ENCODE peak calls at places on chromosomes 13 and 19, in six cellular contexts. Z is fibroblast of pulmonary artery, V is cardiac fibroblast, J is left ventricle myocardium inferior, S is breast epithelium, T is omental fat pad. D is an unnamed sample.

GRCh38 chr13:28199089-28199488 is 60.7 kb downstream of the PAN3 start:
- DNase-seq in Z (no peak), V (no peak), J (no peak), S (no peak), T (no peak), D (no peak)

GRCh38 chr19:43779820-43780219 is 953 bp downstream of the KCNN4 start:
- DNase-seq in Z (no peak), V (no peak), J (no peak), S (no peak), T (no peak), D (no peak)

GRCh38 chr13:104592127-104592526 is 1525.9 kb upstream of the SLC10A2 start:
- DNase-seq in Z (peak), V (peak), J (no peak), S (no peak), T (no peak), D (no peak)

GRCh38 chr13:36998624-36999041 is 507 bp downstream of the ALG5 start:
- DNase-seq in Z (no peak), V (peak), J (peak), S (no peak), T (no peak), D (no peak)

GRCh38 chr19:30669329-30670010 is 297.3 kb downstream of the ZNF536 start:
- DNase-seq in Z (peak), V (peak), J (peak), S (peak), T (peak), D (no peak)

GRCh38 chr19:15516363-15516762 is 8.0 kb downstream of the CYP4F22 start:
- DNase-seq in Z (no peak), V (no peak), J (no peak), S (no peak), T (no peak), D (no peak)

GRCh38 chr13:83765796-83766195 is 116.5 kb downstream of the SLITRK1 start:
- DNase-seq in Z (no peak), V (no peak), J (no peak), S (no peak), T (no peak), D (no peak)

GRCh38 chr19:49716154-49716553 is 25.2 kb downstream of the CPT1C start:
- DNase-seq in Z (no peak), V (no peak), J (no peak), S (no peak), T (no peak), D (no peak)

GRCh38 chr19:28312269-28312668 is 900.7 kb downstream of the UQCRFS1 start:
- DNase-seq in Z (no peak), V (no peak), J (no peak), S (no peak), T (no peak), D (no peak)

GRCh38 chr13:51961493-51962403 is 49.5 kb downstream of the ATP7B start:
- DNase-seq in Z (no peak), V (no peak), J (no peak), S (no peak), T (no peak), D (no peak)

GRCh38 chr13:110268061-110268460 is 38.9 kb downstream of the COL4A1 start:
- DNase-seq in Z (no peak), V (no peak), J (no peak), S (no peak), T (no peak), D (no peak)

GRCh38 chr13:109868583-109869311 is 82.4 kb upstream of the IRS2 start:
- DNase-seq in Z (peak), V (peak), J (no peak), S (no peak), T (no peak), D (no peak)

GRCh38 chr19:16943942-16944625 is 55.3 kb downstream of the F2RL3 start:
- DNase-seq in Z (no peak), V (no peak), J (no peak), S (no peak), T (no peak), D (no peak)

GRCh38 chr13:30985637-30986205 is 53.3 kb downstream of the TEX26 start:
- DNase-seq in Z (peak), V (peak), J (no peak), S (no peak), T (no peak), D (no peak)

GRCh38 chr13:42151781-42152180 is 103.3 kb downstream of the DGKH start:
- DNase-seq in Z (no peak), V (peak), J (no peak), S (no peak), T (no peak), D (no peak)

GRCh38 chr13:47545206-47545605 is 455.9 kb downstream of the SUCLA2 start:
- DNase-seq in Z (no peak), V (no peak), J (no peak), S (no peak), T (no peak), D (no peak)
- TF ChIP-seq CTCF in Z (no peak), V (no peak), J (no peak), S (no peak), T (no peak), D (no peak)

DNA sequence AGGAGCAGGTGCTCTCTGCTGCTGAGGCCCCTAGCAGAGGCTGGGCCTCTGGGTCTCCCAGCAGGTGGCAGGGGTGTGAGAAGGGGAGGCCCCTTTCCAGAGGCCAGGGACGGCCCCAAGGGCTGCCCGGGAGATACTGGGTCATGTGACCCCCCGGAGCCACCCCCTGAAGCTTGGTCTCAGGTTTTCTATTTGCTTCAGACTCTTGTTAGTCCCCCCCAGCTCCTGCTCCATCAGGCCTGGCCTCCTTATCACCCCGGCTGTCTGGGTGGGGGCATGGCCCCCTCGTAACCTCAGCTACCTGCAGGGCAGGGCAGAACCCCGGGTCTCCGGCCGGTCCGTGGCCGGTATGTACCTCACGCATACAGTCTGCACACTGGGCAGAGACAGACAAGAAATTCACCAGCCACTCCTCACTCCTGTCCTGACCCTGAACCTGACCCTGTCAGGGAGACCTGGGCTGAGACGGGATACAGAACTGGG is 13.2 kb upstream of the TCF3 start:
- DNase-seq in Z (no peak), V (no peak), J (no peak), S (no peak), T (no peak), D (no peak)
- TF ChIP-seq CTCF in Z (no peak), V (no peak), J (no peak), S (no peak), T (no peak), D (no peak)

DNA sequence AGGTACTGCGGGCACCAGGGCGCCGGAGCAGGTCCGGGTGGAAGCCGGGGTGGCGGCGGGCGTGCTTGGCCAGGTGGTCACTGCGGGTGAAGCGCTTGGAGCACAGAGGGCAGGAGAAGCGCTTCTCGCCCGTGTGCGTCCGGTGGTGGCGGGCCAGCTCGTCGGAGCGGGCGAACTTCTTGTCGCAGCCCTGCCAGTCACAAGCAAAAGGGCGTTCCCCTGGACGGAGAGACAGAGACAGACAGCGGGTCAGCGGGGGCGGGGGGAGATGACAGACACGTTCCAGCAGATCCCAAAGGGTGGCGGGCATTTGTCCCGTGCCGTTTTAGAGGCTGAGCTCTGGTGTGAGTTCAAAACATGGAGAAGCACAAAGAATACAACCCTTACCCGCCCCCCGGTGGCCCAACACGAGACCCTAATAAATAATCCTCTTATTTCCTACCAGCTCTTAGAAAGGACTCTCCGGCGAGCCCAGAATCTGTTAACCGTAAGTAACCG is 6.3 kb upstream of the REXO1 start:
- DNase-seq in Z (no peak), V (no peak), J (peak), S (no peak), T (no peak), D (no peak)
- TF ChIP-seq CTCF in Z (no peak), V (no peak), J (no peak), S (no peak), T (no peak), D (no peak)

GRCh38 chr19:46785054-46785979 is 3.1 kb downstream of the SLC1A5 start:
- DNase-seq in Z (no peak), V (peak), J (no peak), S (no peak), T (no peak), D (no peak)

GRCh38 chr19:46785980-46786235 is 2.5 kb downstream of the SLC1A5 start:
- DNase-seq in Z (no peak), V (no peak), J (no peak), S (no peak), T (no peak), D (no peak)

GRCh38 chr19:46787040-46787330 is 1.4 kb downstream of the SLC1A5 start:
- DNase-seq in Z (no peak), V (no peak), J (no peak), S (no peak), T (no peak), D (no peak)

GRCh38 chr19:46787331-46788100 is 878 bp downstream of the SLC1A5 start:
- DNase-seq in Z (peak), V (peak), J (peak), S (no peak), T (no peak), D (peak)

GRCh38 chr19:46786236-46787039 is 2.0 kb downstream of the SLC1A5 start:
- DNase-seq in Z (peak), V (peak), J (peak), S (peak), T (peak), D (no peak)
- TF ChIP-seq CTCF in Z (no peak), V (no peak), J (no peak), S (no peak), T (no peak), D (no peak)

DNA sequence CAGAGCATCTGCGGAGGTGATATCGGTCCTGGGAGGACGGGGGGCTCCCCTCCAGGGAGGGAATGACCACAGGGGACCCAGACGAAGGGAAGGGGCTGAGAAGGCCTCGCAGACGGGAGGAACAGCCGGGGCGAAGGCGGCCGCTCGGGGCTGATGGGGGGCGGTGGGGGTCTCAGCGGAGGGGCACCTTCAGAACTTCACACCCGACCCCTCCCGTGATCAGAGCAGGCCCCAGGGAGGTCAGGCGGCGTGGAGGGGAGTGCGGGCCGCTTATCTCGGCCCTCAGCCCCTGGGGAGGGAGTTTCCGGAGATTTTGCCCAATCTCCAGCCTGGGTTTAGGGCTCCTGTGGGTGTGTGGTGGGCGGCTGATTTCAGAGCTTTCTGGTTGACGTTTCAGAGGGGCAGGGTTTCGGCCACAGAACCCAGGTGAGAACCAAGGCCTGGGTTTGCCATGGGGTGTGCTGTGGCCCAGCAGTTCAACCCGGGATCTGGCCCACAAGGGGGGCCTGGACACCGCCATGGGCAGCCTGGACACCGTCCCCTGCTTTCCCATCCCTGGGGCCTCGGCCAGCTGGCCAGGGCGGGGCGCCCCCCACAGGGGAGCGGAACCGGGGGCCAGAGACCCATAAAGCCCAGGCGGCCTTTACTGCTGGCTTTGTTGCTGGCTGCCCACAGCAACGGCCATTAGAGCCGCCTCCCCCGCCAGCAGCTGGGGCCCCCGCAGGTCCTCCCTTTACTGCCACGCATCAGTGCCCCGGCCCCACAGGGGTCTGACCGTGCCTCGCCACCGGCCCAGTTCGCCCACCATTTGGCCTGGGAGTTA is 29.0 kb downstream of the ARID3A start:
- DNase-seq in Z (no peak), V (no peak), J (no peak), S (no peak), T (no peak), D (no peak)
- TF ChIP-seq CTCF in Z (no peak), V (no peak), J (no peak), S (no peak), T (no peak), D (no peak)

D was measured in D721Med.